ENCODE peak calls at places on chromosome 16, in six cellular contexts. H, O, A, C, P and T are unnamed samples.

GRCh38 chr16:84360170-84360569 is 8.2 kb upstream of the ATP2C2 start:
- DNase-seq in H (no peak), O (no peak), A (no peak), C (no peak), P (no peak), T (no peak)

GRCh38 chr16:67396775-67397450 is 3.6 kb upstream of the TPPP3 start:
- DNase-seq in H (no peak), O (no peak), A (no peak), C (no peak), P (no peak), T (no peak)

GRCh38 chr16:28010671-28011070 is 52.8 kb downstream of the GSG1L start:
- DNase-seq in H (no peak), O (no peak), A (no peak), C (no peak), P (no peak), T (no peak)

GRCh38 chr16:51243836-51244483 is 92.9 kb upstream of the SALL1 start:
- DNase-seq in H (no peak), O (no peak), A (peak), C (no peak), P (no peak), T (no peak)

GRCh38 chr16:86577314-86577971 is 906 bp upstream of the FOXL1 start:
- DNase-seq in H (no peak), O (no peak), A (no peak), C (no peak), P (no peak), T (no peak)

GRCh38 chr16:50668368-50669008 is 12.6 kb downstream of the SNX20 start:
- DNase-seq in H (no peak), O (no peak), A (no peak), C (no peak), P (no peak), T (no peak)

GRCh38 chr16:22888791-22889190 is 74.8 kb downstream of the HS3ST2 start:
- DNase-seq in H (no peak), O (no peak), A (no peak), C (no peak), P (no peak), T (no peak)

GRCh38 chr16:80693553-80693952 is 110.8 kb downstream of the CDYL2 start:
- DNase-seq in H (no peak), O (no peak), A (no peak), C (no peak), P (no peak), T (no peak)

GRCh38 chr16:68372806-68373205 is 62.0 kb downstream of the PRMT7 start:
- DNase-seq in H (no peak), O (no peak), A (no peak), C (no peak), P (no peak), T (no peak)

GRCh38 chr16:85912271-85912974 is 13.5 kb downstream of the IRF8 start:
- DNase-seq in H (peak), O (peak), A (peak), C (peak), P (no peak), T (no peak)

GRCh38 chr16:69501956-69502457 is 63.8 kb upstream of the NFAT5 start:
- DNase-seq in H (no peak), O (no peak), A (no peak), C (no peak), P (no peak), T (no peak)

GRCh38 chr16:76683051-76683450 is 405.9 kb downstream of the CNTNAP4 start:
- DNase-seq in H (no peak), O (no peak), A (no peak), C (no peak), P (no peak), T (no peak)

GRCh38 chr16:25151996-25152395 is 40.5 kb downstream of the LCMT1 start:
- DNase-seq in H (no peak), O (no peak), A (no peak), C (no peak), P (no peak), T (peak)

DNA sequence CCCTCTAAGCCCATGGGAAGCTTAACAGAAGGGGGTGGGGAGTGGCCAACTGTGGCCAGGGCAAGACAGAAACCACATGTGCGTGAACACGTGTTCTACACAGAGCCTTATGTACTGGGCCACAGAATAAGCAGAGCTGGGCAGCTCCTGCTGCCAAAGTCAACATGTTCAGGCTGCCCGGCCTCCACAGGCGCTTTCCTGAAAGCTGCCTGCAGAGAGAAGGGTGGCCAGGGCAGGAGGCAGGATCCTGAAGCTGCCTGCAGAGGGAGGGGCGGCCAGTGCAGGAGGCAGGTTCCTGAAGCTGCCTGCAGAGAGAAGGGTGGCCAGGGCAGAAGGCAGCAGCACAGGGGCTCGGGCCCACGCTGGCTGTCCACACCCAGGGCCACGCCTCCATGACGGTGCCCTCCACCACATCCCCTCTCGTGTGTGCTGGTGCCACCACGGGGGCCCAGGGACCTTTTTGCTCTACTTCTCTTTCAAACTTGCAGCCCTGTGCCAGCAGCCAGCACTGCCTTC is 79.5 kb downstream of the ANKRD11 start:
- DNase-seq in H (peak), O (peak), A (no peak), C (peak), P (peak), T (no peak)
- TF ChIP-seq POLR2A in H (no peak), O (no peak), A (no peak), C (no peak), P (no peak), T (no peak)

GRCh38 chr16:12439443-12440232 is 364.0 kb downstream of the CPPED1 start:
- DNase-seq in H (no peak), O (no peak), A (no peak), C (no peak), P (no peak), T (no peak)

GRCh38 chr16:12437761-12438440 is 365.8 kb downstream of the CPPED1 start:
- DNase-seq in H (no peak), O (no peak), A (no peak), C (no peak), P (no peak), T (no peak)

GRCh38 chr16:12436201-12436657 is 367.5 kb downstream of the CPPED1 start:
- DNase-seq in H (no peak), O (no peak), A (no peak), C (no peak), P (no peak), T (no peak)

GRCh38 chr16:12435730-12436129 is 368.0 kb downstream of the CPPED1 start:
- DNase-seq in H (no peak), O (no peak), A (no peak), C (no peak), P (no peak), T (no peak)

DNA sequence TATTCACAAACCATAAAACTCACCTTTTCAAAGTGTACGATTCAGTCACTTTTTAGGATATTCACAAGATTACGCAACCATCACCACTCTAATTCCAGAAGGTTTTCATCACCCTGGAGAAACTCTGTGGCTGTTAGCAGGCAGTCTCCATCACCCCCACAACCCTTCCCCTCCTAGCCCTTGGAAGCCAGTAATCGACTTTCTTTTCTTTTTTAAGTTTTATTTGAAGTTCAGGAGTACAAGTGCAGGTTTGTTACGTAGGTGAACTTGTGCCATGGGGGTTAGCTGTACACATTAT is 363.5 kb downstream of the CPPED1 start:
- DNase-seq in H (no peak), O (no peak), A (no peak), C (peak), P (no peak), T (no peak)
- TF ChIP-seq POLR2A in H (no peak), O (no peak), A (no peak), C (no peak), P (no peak), T (no peak)

DNA sequence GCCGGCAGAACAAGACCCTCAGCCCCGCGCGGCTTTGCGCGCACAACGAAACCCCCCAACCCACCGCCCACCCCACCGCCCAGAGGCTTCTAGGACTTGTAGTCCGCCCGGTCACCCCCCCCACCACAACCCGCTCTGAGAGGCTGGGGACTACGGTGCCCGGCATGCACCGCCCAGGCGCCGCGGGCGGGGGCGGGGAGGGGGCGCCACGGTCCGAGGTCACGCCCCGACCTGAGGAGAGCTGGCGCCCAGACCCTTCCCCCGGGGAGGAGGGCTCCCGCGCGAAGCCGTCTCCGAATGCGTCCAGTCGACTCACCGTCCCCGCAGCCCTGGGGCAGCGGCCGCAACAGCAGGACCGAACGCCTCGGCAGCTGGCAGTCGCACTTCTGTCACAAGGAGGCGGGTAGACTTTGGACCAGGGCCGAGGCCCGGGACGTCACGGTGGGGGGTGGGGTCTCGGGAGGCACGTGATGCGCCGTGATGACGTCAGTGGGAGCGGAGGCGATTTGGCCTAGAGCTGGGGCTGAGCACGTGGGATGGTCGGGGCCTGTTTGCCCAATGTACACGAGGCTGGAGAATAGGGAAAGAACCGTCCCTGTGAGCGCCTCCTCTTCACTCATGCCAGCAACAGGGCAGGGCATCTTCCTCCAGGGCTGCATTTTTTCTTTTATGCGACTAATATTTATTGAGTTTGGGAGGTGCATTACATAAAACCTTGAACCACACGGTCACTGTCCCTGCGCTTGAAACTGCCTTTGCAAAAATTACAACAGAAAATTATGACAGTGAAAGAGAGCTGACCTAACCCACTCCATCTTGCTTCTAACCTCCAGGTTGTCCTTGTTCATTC is at the start of gene CDIP1:
- DNase-seq in H (peak), O (peak), A (peak), C (peak), P (peak), T (peak)
- TF ChIP-seq POLR2A in H (peak), O (peak), A (peak), C (peak), P (peak), T (peak)

GRCh38 chr16:72945611-72946010 is 102.3 kb downstream of the ZFHX3 start:
- DNase-seq in H (no peak), O (peak), A (no peak), C (no peak), P (no peak), T (no peak)

GRCh38 chr16:72946474-72947194 is 101.3 kb downstream of the ZFHX3 start:
- DNase-seq in H (no peak), O (peak), A (no peak), C (no peak), P (no peak), T (no peak)

GRCh38 chr16:72947379-72948237 is 100.3 kb downstream of the ZFHX3 start:
- DNase-seq in H (no peak), O (no peak), A (no peak), C (no peak), P (no peak), T (no peak)

GRCh38 chr16:72945081-72945480 is 102.8 kb downstream of the ZFHX3 start:
- DNase-seq in H (no peak), O (peak), A (no peak), C (no peak), P (no peak), T (no peak)

DNA sequence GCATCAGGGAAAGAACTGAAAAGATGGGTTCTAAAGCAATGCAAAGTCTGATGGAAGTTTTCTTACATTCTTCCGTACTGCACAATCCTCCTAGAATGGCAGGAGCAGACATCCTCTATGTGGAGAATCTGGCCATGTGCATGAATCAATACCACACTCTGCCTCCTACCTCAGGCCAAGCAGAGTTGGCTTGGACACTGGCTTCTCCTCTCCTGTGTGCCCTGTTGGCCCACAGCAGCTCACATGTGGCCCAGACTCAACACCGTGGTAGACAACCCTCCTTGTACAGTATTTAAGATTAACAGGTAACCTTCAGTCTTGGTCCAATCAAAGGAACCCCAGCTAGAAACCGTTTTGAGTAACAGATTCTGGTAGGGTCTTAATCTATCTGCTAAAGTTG is 101.9 kb downstream of the ZFHX3 start:
- DNase-seq in H (no peak), O (peak), A (no peak), C (no peak), P (no peak), T (no peak)
- TF ChIP-seq POLR2A in H (no peak), O (no peak), A (no peak), C (no peak), P (no peak), T (no peak)